ENCODE peak calls at places on chromosomes 6 and 20, in seven cellular contexts. W is CD8-positive, alpha-beta memory T cell; J is SJSA1; O is H1; E is CD4-positive, CD25-positive, alpha-beta regulatory T cell; G is adrenal gland; B is ascending aorta. L is an unnamed sample.
A peak's percentile ranks its signal among the peaks of the same experiment; 100 is the strongest.

GRCh38 chr6:15132854-15133670 is 112.8 kb upstream of the JARID2 start:
- DNase-seq in W (no peak), J (peak; percentile 47), O (no peak), E (no peak), G (no peak), B (no peak), L (no peak)

GRCh38 chr20:8223096-8223870 is 91.2 kb downstream of the PLCB1 start:
- DNase-seq in W (no peak), J (peak; percentile 88), O (no peak), E (no peak), G (no peak), B (no peak), L (no peak)

GRCh38 chr6:158828807-158829206 is 9.6 kb upstream of the EZR start:
- DNase-seq in W (no peak), J (no peak), O (no peak), E (no peak), G (no peak), B (no peak), L (no peak)

GRCh38 chr20:50980851-50981713 is 22.5 kb downstream of the MOCS3 start:
- DNase-seq in W (peak; percentile 53), J (peak; percentile 65), O (peak; percentile 82), E (peak; percentile 41), G (peak; percentile 57), B (no peak), L (no peak)

GRCh38 chr6:83167726-83168278 is 25.3 kb downstream of the PGM3 start:
- DNase-seq in W (no peak), J (no peak), O (no peak), E (no peak), G (no peak), B (no peak), L (no peak)

GRCh38 chr6:24935753-24936152 is at the start of gene RIPOR2:
- DNase-seq in W (peak; percentile 78), J (no peak), O (peak; percentile 60), E (peak; percentile 75), G (no peak), B (no peak), L (peak; percentile 41)

GRCh38 chr6:136791296-136792065 is 796 bp downstream of the MAP3K5 start:
- DNase-seq in W (peak; percentile 34), J (peak; percentile 60), O (no peak), E (peak; percentile 46), G (peak; percentile 77), B (peak; percentile 91), L (no peak)

GRCh38 chr6:34070315-34071110 is 75.4 kb downstream of the GRM4 start:
- DNase-seq in W (no peak), J (no peak), O (no peak), E (no peak), G (no peak), B (no peak), L (no peak)

GRCh38 chr6:5619249-5619648 is 357.9 kb downstream of the FARS2 start:
- DNase-seq in W (peak; percentile 44), J (no peak), O (no peak), E (peak; percentile 32), G (no peak), B (no peak), L (no peak)

GRCh38 chr20:25338112-25339023 is 52.3 kb downstream of the ABHD12 start:
- DNase-seq in W (no peak), J (no peak), O (peak; percentile 43), E (no peak), G (no peak), B (no peak), L (no peak)

GRCh38 chr6:81265106-81265505 is 487.4 kb downstream of the TENT5A start:
- DNase-seq in W (no peak), J (peak; percentile 25), O (no peak), E (no peak), G (peak; percentile 21), B (peak; percentile 80), L (no peak)

GRCh38 chr20:61251529-61252393 is at the start of gene CDH4:
- DNase-seq in W (no peak), J (no peak), O (peak; percentile 65), E (no peak), G (no peak), B (no peak), L (no peak)

GRCh38 chr6:160519603-160520042 is 144.5 kb downstream of the LPA start:
- DNase-seq in W (no peak), J (no peak), O (no peak), E (no peak), G (no peak), B (no peak), L (peak; percentile 60)

GRCh38 chr6:30007132-30007764 is 53.8 kb upstream of the POLR1H start:
- DNase-seq in W (peak; percentile 12), J (no peak), O (peak; percentile 86), E (peak; percentile 4), G (peak; percentile 40), B (no peak), L (no peak)

GRCh38 chr6:147063469-147064031 is 140.7 kb upstream of the STXBP5 start:
- DNase-seq in W (no peak), J (peak; percentile 39), O (no peak), E (no peak), G (no peak), B (no peak), L (no peak)

GRCh38 chr20:3408251-3408637 is 775 bp upstream of the DNAAF9 start:
- DNase-seq in W (no peak), J (no peak), O (no peak), E (no peak), G (no peak), B (no peak), L (no peak)

GRCh38 chr6:75830959-75831885 is 82.2 kb downstream of the MYO6 start:
- DNase-seq in W (no peak), J (no peak), O (no peak), E (no peak), G (no peak), B (no peak), L (no peak)

GRCh38 chr6:11356404-11357155 is 124.1 kb upstream of the NEDD9 start:
- DNase-seq in W (no peak), J (no peak), O (no peak), E (no peak), G (no peak), B (no peak), L (no peak)

GRCh38 chr6:138546733-138547185 is 47.5 kb upstream of the NHSL1 start:
- DNase-seq in W (no peak), J (no peak), O (no peak), E (no peak), G (no peak), B (no peak), L (no peak)

DNA sequence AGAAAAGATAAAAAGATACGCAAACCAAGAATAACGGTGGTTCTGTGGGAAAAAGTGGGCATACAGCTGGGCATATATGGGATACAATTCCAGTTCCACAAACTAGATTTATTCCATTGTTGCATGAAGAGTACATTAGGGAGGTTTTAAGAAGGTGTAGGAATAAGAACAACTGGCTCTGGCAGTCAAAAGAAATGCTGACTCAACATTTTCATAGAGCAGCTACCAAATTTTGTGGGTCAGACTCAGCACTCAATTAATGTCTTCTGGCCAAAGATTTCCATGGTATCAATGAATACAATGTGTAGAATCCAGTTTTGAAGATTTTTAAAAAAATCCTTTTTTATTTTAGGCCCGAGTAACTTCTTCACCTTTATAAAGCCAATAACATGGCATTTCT is 40.2 kb downstream of the TP53INP2 start:
- DNase-seq in W (no peak), J (no peak), O (no peak), E (no peak), G (no peak), B (no peak), L (no peak)
- H3K36me3 ChIP-seq in W (peaks cover 11% of the 10 kb centered on the region), J (peaks cover 71% of the 10 kb centered on the region), O (no peaks in the 10 kb centered on the region), E (peaks cover 47% of the 10 kb centered on the region), G (peaks cover 67% of the 10 kb centered on the region), B (peaks cover 65% of the 10 kb centered on the region), L (peaks cover 3% of the 10 kb centered on the region)

GRCh38 chr6:36608788-36609563 is 14.8 kb downstream of the SRSF3 start:
- DNase-seq in W (no peak), J (no peak), O (no peak), E (no peak), G (no peak), B (peak; percentile 40), L (no peak)
- H3K27ac ChIP-seq in W (no peak overlapping the region), J (no peak overlapping the region), O (no peak overlapping the region), E (no peak overlapping the region), G (peak overlapping the region; percentile 7), B (peak overlapping the region; percentile 58), L (no peak overlapping the region)

DNA sequence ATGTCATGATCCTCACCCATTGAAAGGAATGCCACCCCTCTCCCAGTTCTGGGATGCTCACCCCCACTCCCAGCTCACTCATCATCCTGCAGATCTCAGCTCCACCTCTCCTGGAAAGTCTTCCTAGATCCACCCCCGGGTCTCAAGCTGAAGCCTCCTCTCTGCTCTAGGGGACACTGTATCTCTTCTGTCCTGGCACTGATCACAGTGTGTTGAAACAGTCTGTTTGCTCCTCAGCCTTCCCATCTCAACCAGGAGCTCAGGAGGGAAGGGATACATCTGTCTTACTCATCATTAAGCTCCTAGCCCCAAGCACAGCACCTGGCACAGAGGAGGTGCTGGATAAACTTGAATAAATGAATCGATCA is 80.1 kb downstream of the MRPL14 start:
- DNase-seq in W (no peak), J (no peak), O (no peak), E (no peak), G (no peak), B (no peak), L (no peak)
- H3K4me1 ChIP-seq in W (no peaks in the 10 kb centered on the region), J (peaks cover 54% of the 10 kb centered on the region), O (peaks cover 10% of the 10 kb centered on the region), E (no peaks in the 10 kb centered on the region), G (no peaks in the 10 kb centered on the region), B (peaks cover 15% of the 10 kb centered on the region), L (peaks cover 9% of the 10 kb centered on the region)

GRCh38 chr6:106094261-106094963 is 8.3 kb downstream of the PRDM1 start:
- DNase-seq in W (no peak), J (no peak), O (no peak), E (peak; percentile 60), G (no peak), B (no peak), L (no peak)
- H3K36me3 ChIP-seq in W (no peaks in the 10 kb centered on the region), J (no peaks in the 10 kb centered on the region), O (no peaks in the 10 kb centered on the region), E (no peaks in the 10 kb centered on the region), G (no peaks in the 10 kb centered on the region), B (no peaks in the 10 kb centered on the region), L (no peaks in the 10 kb centered on the region)

GRCh38 chr6:122651031-122651430 is 40.8 kb downstream of the PKIB start:
- DNase-seq in W (no peak), J (no peak), O (no peak), E (no peak), G (no peak), B (no peak), L (no peak)

GRCh38 chr6:122654016-122654415 is 43.8 kb downstream of the PKIB start:
- DNase-seq in W (no peak), J (no peak), O (no peak), E (no peak), G (no peak), B (no peak), L (no peak)

GRCh38 chr6:122652431-122652830 is 42.2 kb downstream of the PKIB start:
- DNase-seq in W (no peak), J (no peak), O (no peak), E (no peak), G (no peak), B (no peak), L (no peak)

GRCh38 chr6:122651604-122652003 is 41.4 kb downstream of the PKIB start:
- DNase-seq in W (no peak), J (no peak), O (no peak), E (no peak), G (no peak), B (no peak), L (no peak)

DNA sequence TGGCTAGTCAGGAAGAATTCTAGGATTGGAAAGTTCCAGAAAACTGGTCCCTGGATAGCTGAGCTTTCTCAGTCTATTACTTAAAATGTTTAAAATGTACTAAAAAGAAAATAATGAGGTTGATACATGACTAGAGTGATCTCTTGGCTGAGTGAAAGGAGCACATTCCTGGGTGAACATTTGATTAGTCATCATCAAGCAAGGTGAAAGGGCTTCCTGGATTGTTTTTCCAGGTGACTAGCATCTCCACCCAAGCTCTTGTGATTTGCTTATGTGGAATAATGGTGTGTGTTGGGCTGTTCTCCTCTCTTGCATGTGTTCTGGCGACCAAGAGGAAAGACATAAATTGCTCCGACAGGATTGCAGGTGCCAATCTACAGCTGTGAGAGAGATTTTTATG is 42.9 kb downstream of the PKIB start:
- DNase-seq in W (no peak), J (no peak), O (no peak), E (no peak), G (no peak), B (no peak), L (no peak)
- H3K27ac ChIP-seq in W (no peak overlapping the region), J (no peak overlapping the region), O (no peak overlapping the region), E (no peak overlapping the region), G (no peak overlapping the region), B (no peak overlapping the region), L (no peak overlapping the region)